ENCODE peak calls at places on chromosomes 13 and 19, in nine cellular contexts. One of them, this sample, is unnamed.

GRCh38 chr19:49506575-49507105 is 5.8 kb upstream of the FCGRT start:
- DNase-seq in dorsolateral prefrontal cortex: no peak
- DNase-seq in SK-N-SH: peak
- DNase-seq in AG10803: no peak
- DNase-seq in NT2/D1: peak
- DNase-seq in neuronal stem cell: peak
- DNase-seq in effector memory CD4-positive, alpha-beta T cell: peak
- DNase-seq in AG04450: no peak
- DNase-seq in Peyer's patch: peak
- DNase-seq in this sample: no peak

GRCh38 chr13:59865398-59865797 is 298.3 kb downstream of the DIAPH3 start:
- DNase-seq in Peyer's patch: no peak
- DNase-seq in NT2/D1: no peak
- DNase-seq in SK-N-SH: no peak
- DNase-seq in effector memory CD4-positive, alpha-beta T cell: no peak
- DNase-seq in dorsolateral prefrontal cortex: no peak
- DNase-seq in AG10803: no peak
- DNase-seq in neuronal stem cell: no peak
- DNase-seq in AG04450: no peak
- DNase-seq in this sample: no peak

GRCh38 chr13:92488249-92488845 is 738.3 kb upstream of the GPC6 start:
- DNase-seq in Peyer's patch: no peak
- DNase-seq in NT2/D1: no peak
- DNase-seq in AG04450: no peak
- DNase-seq in SK-N-SH: peak
- DNase-seq in neuronal stem cell: no peak
- DNase-seq in AG10803: no peak
- DNase-seq in dorsolateral prefrontal cortex: no peak
- DNase-seq in effector memory CD4-positive, alpha-beta T cell: no peak
- DNase-seq in this sample: no peak

GRCh38 chr19:919157-920050 is 2.3 kb downstream of the KISS1R start:
- DNase-seq in neuronal stem cell: no peak
- DNase-seq in effector memory CD4-positive, alpha-beta T cell: no peak
- DNase-seq in AG04450: no peak
- DNase-seq in Peyer's patch: peak
- DNase-seq in dorsolateral prefrontal cortex: no peak
- DNase-seq in NT2/D1: no peak
- DNase-seq in AG10803: no peak
- DNase-seq in SK-N-SH: no peak
- DNase-seq in this sample: no peak

GRCh38 chr13:113953561-113953960 is 20.3 kb downstream of the C13orf46 start:
- DNase-seq in AG10803: no peak
- DNase-seq in Peyer's patch: no peak
- DNase-seq in AG04450: no peak
- DNase-seq in SK-N-SH: no peak
- DNase-seq in NT2/D1: no peak
- DNase-seq in dorsolateral prefrontal cortex: no peak
- DNase-seq in effector memory CD4-positive, alpha-beta T cell: no peak
- DNase-seq in neuronal stem cell: no peak
- DNase-seq in this sample: no peak

GRCh38 chr13:112233716-112234115 is 142.4 kb upstream of the SPACA7 start:
- DNase-seq in neuronal stem cell: no peak
- DNase-seq in Peyer's patch: no peak
- DNase-seq in effector memory CD4-positive, alpha-beta T cell: no peak
- DNase-seq in AG10803: no peak
- DNase-seq in SK-N-SH: no peak
- DNase-seq in NT2/D1: no peak
- DNase-seq in AG04450: no peak
- DNase-seq in dorsolateral prefrontal cortex: no peak
- DNase-seq in this sample: no peak

GRCh38 chr19:36090930-36091695 is 19.8 kb upstream of the OVOL3 start:
- DNase-seq in Peyer's patch: no peak
- DNase-seq in SK-N-SH: no peak
- DNase-seq in dorsolateral prefrontal cortex: no peak
- DNase-seq in AG04450: no peak
- DNase-seq in neuronal stem cell: no peak
- DNase-seq in NT2/D1: no peak
- DNase-seq in effector memory CD4-positive, alpha-beta T cell: no peak
- DNase-seq in AG10803: no peak
- DNase-seq in this sample: no peak

GRCh38 chr13:26722321-26722720 is 38.3 kb downstream of the GPR12 start:
- DNase-seq in dorsolateral prefrontal cortex: no peak
- DNase-seq in NT2/D1: no peak
- DNase-seq in SK-N-SH: no peak
- DNase-seq in AG04450: no peak
- DNase-seq in Peyer's patch: no peak
- DNase-seq in effector memory CD4-positive, alpha-beta T cell: no peak
- DNase-seq in neuronal stem cell: no peak
- DNase-seq in AG10803: no peak
- DNase-seq in this sample: no peak

GRCh38 chr13:39020853-39021462 is 16.9 kb downstream of the PROSER1 start:
- DNase-seq in AG04450: no peak
- DNase-seq in NT2/D1: no peak
- DNase-seq in effector memory CD4-positive, alpha-beta T cell: no peak
- DNase-seq in Peyer's patch: no peak
- DNase-seq in SK-N-SH: no peak
- DNase-seq in dorsolateral prefrontal cortex: no peak
- DNase-seq in AG10803: no peak
- DNase-seq in neuronal stem cell: no peak
- DNase-seq in this sample: no peak

GRCh38 chr19:2795827-2796658 is 10.7 kb downstream of the THOP1 start:
- DNase-seq in Peyer's patch: no peak
- DNase-seq in dorsolateral prefrontal cortex: no peak
- DNase-seq in AG10803: no peak
- DNase-seq in AG04450: no peak
- DNase-seq in neuronal stem cell: no peak
- DNase-seq in effector memory CD4-positive, alpha-beta T cell: no peak
- DNase-seq in NT2/D1: no peak
- DNase-seq in SK-N-SH: no peak
- DNase-seq in this sample: no peak

GRCh38 chr13:32254416-32254815 is 60.7 kb downstream of the ZAR1L start:
- DNase-seq in NT2/D1: no peak
- DNase-seq in SK-N-SH: no peak
- DNase-seq in Peyer's patch: no peak
- DNase-seq in neuronal stem cell: no peak
- DNase-seq in AG10803: no peak
- DNase-seq in dorsolateral prefrontal cortex: no peak
- DNase-seq in AG04450: no peak
- DNase-seq in effector memory CD4-positive, alpha-beta T cell: no peak
- DNase-seq in this sample: no peak
- H3K4me3 ChIP-seq in NT2/D1: no peak
- H3K4me3 ChIP-seq in SK-N-SH: no peak
- H3K4me3 ChIP-seq in Peyer's patch: peak
- H3K4me3 ChIP-seq in neuronal stem cell: no peak
- H3K4me3 ChIP-seq in AG10803: no peak
- H3K4me3 ChIP-seq in dorsolateral prefrontal cortex: no peak
- H3K4me3 ChIP-seq in AG04450: no peak
- H3K4me3 ChIP-seq in effector memory CD4-positive, alpha-beta T cell: no peak
- H3K4me3 ChIP-seq in this sample: no peak

GRCh38 chr19:29528946-29529645 is 3.3 kb downstream of the VSTM2B start:
- DNase-seq in effector memory CD4-positive, alpha-beta T cell: no peak
- DNase-seq in SK-N-SH: no peak
- DNase-seq in neuronal stem cell: peak
- DNase-seq in NT2/D1: no peak
- DNase-seq in AG04450: no peak
- DNase-seq in dorsolateral prefrontal cortex: peak
- DNase-seq in Peyer's patch: peak
- DNase-seq in AG10803: no peak
- DNase-seq in this sample: no peak

GRCh38 chr19:29526730-29527499 is 1.1 kb downstream of the VSTM2B start:
- DNase-seq in SK-N-SH: peak
- DNase-seq in neuronal stem cell: peak
- DNase-seq in Peyer's patch: peak
- DNase-seq in effector memory CD4-positive, alpha-beta T cell: no peak
- DNase-seq in AG04450: no peak
- DNase-seq in dorsolateral prefrontal cortex: peak
- DNase-seq in NT2/D1: no peak
- DNase-seq in AG10803: no peak
- DNase-seq in this sample: no peak

GRCh38 chr19:29525901-29526729 is at the start of gene VSTM2B:
- DNase-seq in NT2/D1: no peak
- DNase-seq in SK-N-SH: peak
- DNase-seq in neuronal stem cell: peak
- DNase-seq in AG04450: no peak
- DNase-seq in Peyer's patch: no peak
- DNase-seq in AG10803: no peak
- DNase-seq in effector memory CD4-positive, alpha-beta T cell: no peak
- DNase-seq in dorsolateral prefrontal cortex: peak
- DNase-seq in this sample: no peak

GRCh38 chr19:29528350-29528945 is 2.7 kb downstream of the VSTM2B start:
- DNase-seq in AG10803: peak
- DNase-seq in dorsolateral prefrontal cortex: peak
- DNase-seq in NT2/D1: peak
- DNase-seq in SK-N-SH: peak
- DNase-seq in effector memory CD4-positive, alpha-beta T cell: no peak
- DNase-seq in neuronal stem cell: peak
- DNase-seq in AG04450: peak
- DNase-seq in Peyer's patch: peak
- DNase-seq in this sample: peak

DNA sequence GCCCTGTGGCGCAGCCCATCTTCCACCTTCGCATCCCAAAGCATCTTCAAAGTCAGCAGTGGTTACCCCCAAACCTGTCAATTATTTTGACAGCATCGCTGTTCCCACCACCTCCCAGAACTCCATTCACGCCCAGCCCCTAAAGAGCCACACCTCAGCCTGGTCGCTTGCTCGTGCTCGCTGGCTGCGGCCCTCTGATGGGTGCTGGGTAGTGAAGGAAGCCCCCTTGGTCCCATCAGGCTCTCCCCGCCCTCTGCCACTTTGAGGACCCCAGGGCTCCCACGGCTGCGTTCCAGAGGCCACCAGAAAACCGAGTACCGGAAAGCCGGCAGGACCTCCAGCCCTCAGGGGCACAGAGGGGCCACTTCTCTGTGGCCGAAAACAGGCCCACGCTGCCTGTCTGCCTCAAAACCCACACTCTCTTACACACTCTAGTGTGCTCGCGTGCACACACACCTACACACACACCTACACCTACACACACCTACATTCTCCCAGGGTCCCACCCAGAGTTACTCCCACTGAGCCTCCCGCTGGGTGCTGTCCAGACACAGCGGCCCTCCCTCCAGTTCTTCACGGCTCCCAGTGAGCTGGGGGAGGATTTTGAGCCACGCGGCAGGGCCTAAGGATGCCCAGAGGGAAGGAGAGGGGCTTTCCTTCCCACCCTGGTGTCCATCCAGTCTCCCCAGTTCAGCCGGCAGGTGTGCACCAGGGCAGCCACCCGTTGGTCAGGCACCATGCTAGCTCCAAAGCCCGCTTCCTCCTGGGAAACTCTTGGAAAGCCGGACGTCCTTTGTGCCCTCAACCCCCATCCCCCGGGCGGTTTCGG is 1.9 kb downstream of the VSTM2B start:
- DNase-seq in AG04450: no peak
- DNase-seq in effector memory CD4-positive, alpha-beta T cell: no peak
- DNase-seq in SK-N-SH: no peak
- DNase-seq in neuronal stem cell: no peak
- DNase-seq in NT2/D1: no peak
- DNase-seq in dorsolateral prefrontal cortex: no peak
- DNase-seq in Peyer's patch: peak
- DNase-seq in AG10803: no peak
- DNase-seq in this sample: no peak
- H3K4me3 ChIP-seq in AG04450: no peak
- H3K4me3 ChIP-seq in effector memory CD4-positive, alpha-beta T cell: peak
- H3K4me3 ChIP-seq in SK-N-SH: no peak
- H3K4me3 ChIP-seq in neuronal stem cell: no peak
- H3K4me3 ChIP-seq in NT2/D1: peak
- H3K4me3 ChIP-seq in dorsolateral prefrontal cortex: peak
- H3K4me3 ChIP-seq in Peyer's patch: no peak
- H3K4me3 ChIP-seq in AG10803: peak
- H3K4me3 ChIP-seq in this sample: peak

GRCh38 chr13:41976491-41976890 is 15.6 kb upstream of the VWA8 start:
- DNase-seq in dorsolateral prefrontal cortex: no peak
- DNase-seq in AG10803: no peak
- DNase-seq in NT2/D1: no peak
- DNase-seq in effector memory CD4-positive, alpha-beta T cell: no peak
- DNase-seq in Peyer's patch: no peak
- DNase-seq in neuronal stem cell: no peak
- DNase-seq in SK-N-SH: no peak
- DNase-seq in AG04450: no peak
- DNase-seq in this sample: no peak
- H3K4me3 ChIP-seq in dorsolateral prefrontal cortex: no peak
- H3K4me3 ChIP-seq in AG10803: no peak
- H3K4me3 ChIP-seq in NT2/D1: no peak
- H3K4me3 ChIP-seq in effector memory CD4-positive, alpha-beta T cell: no peak
- H3K4me3 ChIP-seq in Peyer's patch: no peak
- H3K4me3 ChIP-seq in neuronal stem cell: no peak
- H3K4me3 ChIP-seq in SK-N-SH: no peak
- H3K4me3 ChIP-seq in AG04450: no peak
- H3K4me3 ChIP-seq in this sample: no peak

DNA sequence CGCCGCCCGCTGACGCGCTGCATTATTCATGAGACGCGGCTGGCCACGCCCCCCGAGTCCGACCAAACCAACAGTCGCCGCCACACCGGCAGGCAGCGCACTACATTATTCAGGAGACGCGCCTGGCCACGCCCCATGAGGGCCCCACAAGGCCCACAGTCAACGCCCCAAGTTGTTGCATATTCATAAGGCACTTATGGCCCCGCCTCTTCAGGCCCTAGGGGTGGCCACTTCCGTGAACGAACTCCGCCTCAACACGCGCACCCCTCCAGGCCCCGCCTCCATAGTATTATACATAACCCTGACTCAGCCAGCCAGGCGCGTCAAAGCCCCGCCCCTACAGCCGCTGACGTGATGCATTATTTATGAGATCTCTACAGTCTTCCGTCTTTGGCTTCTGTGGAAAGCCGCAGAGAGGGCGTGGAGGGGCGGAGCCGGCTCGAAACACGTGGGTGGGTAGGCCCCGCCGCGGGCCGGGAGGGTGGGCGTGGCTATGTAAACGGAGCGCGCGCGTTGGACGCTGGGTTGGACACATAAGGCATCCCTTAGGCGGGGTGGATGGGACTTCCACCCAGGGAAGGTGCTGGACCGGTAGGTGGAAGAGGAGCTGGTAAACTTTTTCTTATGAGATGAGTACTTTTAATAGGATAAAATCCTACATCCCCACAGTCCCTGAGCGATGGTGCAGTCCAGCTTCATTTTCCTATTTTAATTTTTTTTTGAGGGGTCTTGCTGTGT is 423 bp upstream of the ELL start:
- DNase-seq in Peyer's patch: peak
- DNase-seq in neuronal stem cell: peak
- DNase-seq in AG10803: peak
- DNase-seq in dorsolateral prefrontal cortex: peak
- DNase-seq in NT2/D1: peak
- DNase-seq in AG04450: peak
- DNase-seq in effector memory CD4-positive, alpha-beta T cell: peak
- DNase-seq in SK-N-SH: peak
- DNase-seq in this sample: peak
- H3K4me3 ChIP-seq in Peyer's patch: peak
- H3K4me3 ChIP-seq in neuronal stem cell: peak
- H3K4me3 ChIP-seq in AG10803: peak
- H3K4me3 ChIP-seq in dorsolateral prefrontal cortex: peak
- H3K4me3 ChIP-seq in NT2/D1: no peak
- H3K4me3 ChIP-seq in AG04450: peak
- H3K4me3 ChIP-seq in effector memory CD4-positive, alpha-beta T cell: peak
- H3K4me3 ChIP-seq in SK-N-SH: peak
- H3K4me3 ChIP-seq in this sample: peak

DNA sequence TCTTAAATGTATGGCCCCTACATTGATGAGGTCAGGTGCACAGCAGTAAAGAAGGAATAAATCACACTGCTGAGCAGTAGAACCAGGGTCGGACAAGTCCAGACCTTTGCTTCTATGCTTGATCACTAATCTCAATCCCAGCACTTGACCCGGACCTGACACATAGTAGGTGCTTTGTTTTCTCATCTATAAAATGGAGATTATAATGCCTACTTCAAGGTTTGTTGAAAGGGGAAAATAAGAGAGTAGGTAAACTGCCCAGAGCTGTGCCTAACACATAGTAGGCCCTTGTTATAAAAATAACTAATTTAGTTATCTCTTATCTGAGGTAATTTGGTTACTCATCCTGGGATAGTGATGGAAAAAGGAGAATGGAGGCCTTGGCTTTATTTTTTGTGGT is 125.0 kb downstream of the RXFP2 start:
- DNase-seq in AG10803: no peak
- DNase-seq in SK-N-SH: no peak
- DNase-seq in effector memory CD4-positive, alpha-beta T cell: no peak
- DNase-seq in neuronal stem cell: no peak
- DNase-seq in Peyer's patch: no peak
- DNase-seq in AG04450: no peak
- DNase-seq in dorsolateral prefrontal cortex: no peak
- DNase-seq in NT2/D1: no peak
- DNase-seq in this sample: no peak
- H3K4me3 ChIP-seq in AG10803: no peak
- H3K4me3 ChIP-seq in SK-N-SH: no peak
- H3K4me3 ChIP-seq in effector memory CD4-positive, alpha-beta T cell: no peak
- H3K4me3 ChIP-seq in neuronal stem cell: no peak
- H3K4me3 ChIP-seq in Peyer's patch: no peak
- H3K4me3 ChIP-seq in AG04450: no peak
- H3K4me3 ChIP-seq in dorsolateral prefrontal cortex: no peak
- H3K4me3 ChIP-seq in NT2/D1: no peak
- H3K4me3 ChIP-seq in this sample: no peak